ENCODE peak calls at places on chromosomes 13 and 19, in eight cellular contexts. A is HCT116, U is stomach, S is breast epithelium, R is spleen, L is upper lobe of left lung, V is endothelial cell of umbilical vein, K is suprapubic skin. P is an unnamed sample.

GRCh38 chr13:37418490-37418889 is 180.1 kb downstream of the POSTN start:
- DNase-seq in A (no peak), U (no peak), S (no peak), R (no peak), L (no peak), V (no peak), K (no peak), P (no peak)

GRCh38 chr13:59963827-59964226 is 199.9 kb downstream of the DIAPH3 start:
- DNase-seq in A (no peak), U (no peak), S (no peak), R (no peak), L (no peak), V (no peak), K (no peak), P (no peak)

GRCh38 chr19:43467730-43468129 is 2.3 kb upstream of the LYPD3 start:
- DNase-seq in A (no peak), U (no peak), S (no peak), R (no peak), L (no peak), V (peak; percentile 15), K (no peak), P (no peak)

GRCh38 chr13:94674609-94675348 is 37.6 kb downstream of the SOX21 start:
- DNase-seq in A (peak; percentile 54), U (peak; percentile 67), S (no peak), R (no peak), L (peak; percentile 40), V (peak; percentile 49), K (no peak), P (peak; percentile 46)

GRCh38 chr19:21202865-21203494 is 61.1 kb downstream of the ZNF431 start:
- DNase-seq in A (peak; percentile 32), U (no peak), S (no peak), R (no peak), L (peak; percentile 28), V (peak; percentile 15), K (no peak), P (no peak)

GRCh38 chr19:45705115-45705514 is 12.6 kb downstream of the QPCTL start:
- DNase-seq in A (no peak), U (no peak), S (no peak), R (no peak), L (no peak), V (no peak), K (no peak), P (no peak)

GRCh38 chr19:4376991-4377781 is 23.2 kb downstream of the SH3GL1 start:
- DNase-seq in A (no peak), U (peak; percentile 72), S (no peak), R (no peak), L (no peak), V (no peak), K (peak; percentile 70), P (no peak)

GRCh38 chr13:104837756-104838155 is 1697.7 kb downstream of the EFNB2 start:
- DNase-seq in A (no peak), U (no peak), S (no peak), R (no peak), L (no peak), V (no peak), K (no peak), P (no peak)

GRCh38 chr19:35666251-35666913 is at the start of gene UPK1A:
- DNase-seq in A (no peak), U (no peak), S (no peak), R (no peak), L (no peak), V (no peak), K (no peak), P (no peak)

GRCh38 chr13:81171065-81171647 is 830.2 kb upstream of the SPRY2 start:
- DNase-seq in A (peak; percentile 3), U (no peak), S (no peak), R (no peak), L (no peak), V (peak; percentile 32), K (no peak), P (no peak)

GRCh38 chr13:41763772-41764171 is 197.1 kb downstream of the VWA8 start:
- DNase-seq in A (no peak), U (no peak), S (no peak), R (no peak), L (no peak), V (no peak), K (no peak), P (no peak)

GRCh38 chr19:13401388-13401787 is 104.9 kb downstream of the CACNA1A start:
- DNase-seq in A (peak; percentile 48), U (no peak), S (no peak), R (no peak), L (no peak), V (peak; percentile 14), K (no peak), P (no peak)

GRCh38 chr19:50430888-50431342 is 1.8 kb upstream of the MYBPC2 start:
- DNase-seq in A (no peak), U (no peak), S (no peak), R (no peak), L (no peak), V (no peak), K (no peak), P (no peak)

GRCh38 chr19:41626877-41627276 is at the start of gene CEACAM4:
- DNase-seq in A (no peak), U (peak; percentile 40), S (no peak), R (peak; percentile 91), L (peak; percentile 79), V (no peak), K (no peak), P (no peak)

GRCh38 chr13:32650705-32651311 is 64.6 kb downstream of the PDS5B start:
- DNase-seq in A (peak; percentile 43), U (peak; percentile 59), S (no peak), R (no peak), L (peak; percentile 59), V (peak; percentile 77), K (no peak), P (peak; percentile 58)

GRCh38 chr13:77040835-77041234 is 13.9 kb upstream of the FBXL3 start:
- DNase-seq in A (no peak), U (no peak), S (no peak), R (no peak), L (no peak), V (no peak), K (no peak), P (no peak)

GRCh38 chr13:30409911-30410704 is 12.2 kb upstream of the UBE2L5 start:
- DNase-seq in A (no peak), U (no peak), S (no peak), R (no peak), L (no peak), V (no peak), K (no peak), P (no peak)

GRCh38 chr19:29819986-29820385 is 8.2 kb downstream of the CCNE1 start:
- DNase-seq in A (no peak), U (no peak), S (no peak), R (peak; percentile 56), L (no peak), V (no peak), K (no peak), P (no peak)

GRCh38 chr13:94546071-94546839 is 49.7 kb downstream of the TGDS start:
- DNase-seq in A (no peak), U (no peak), S (no peak), R (no peak), L (no peak), V (no peak), K (no peak), P (no peak)

GRCh38 chr19:16737909-16738308 is 18.3 kb downstream of the NWD1 start:
- DNase-seq in A (no peak), U (no peak), S (no peak), R (no peak), L (no peak), V (no peak), K (no peak), P (no peak)

GRCh38 chr19:39469036-39469435 is 11.6 kb upstream of the TIMM50 start:
- DNase-seq in A (no peak), U (no peak), S (no peak), R (no peak), L (no peak), V (no peak), K (no peak), P (no peak)
- TF ChIP-seq POLR2AphosphoS5 in A (no peak), U (no peak), S (no peak), R (peak; percentile 45), L (no peak), V (no peak), K (no peak), P (no peak)

GRCh38 chr19:53068834-53069233 is 24.3 kb downstream of the ERVV-2 start:
- DNase-seq in A (no peak), U (no peak), S (no peak), R (no peak), L (no peak), V (no peak), K (no peak), P (no peak)

DNA sequence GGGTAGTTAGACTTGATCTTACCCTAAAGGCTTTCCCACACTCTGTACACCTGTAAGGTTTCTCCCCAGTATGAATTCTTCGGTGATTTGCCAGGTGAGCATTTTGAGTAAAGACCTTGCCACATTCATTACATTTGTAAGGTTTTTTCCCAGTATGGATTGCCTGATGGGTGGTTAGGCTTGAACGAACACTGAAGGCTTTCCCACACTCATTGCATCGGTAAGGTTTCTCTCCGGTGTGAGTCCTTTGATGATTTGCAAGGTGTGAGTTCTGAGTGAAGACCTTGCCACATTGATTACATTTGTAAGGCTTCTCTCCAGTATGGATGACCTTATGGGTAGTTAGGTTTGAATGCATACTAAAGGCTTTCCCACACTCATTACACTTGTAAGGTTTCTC is 23.7 kb downstream of the ERVV-2 start:
- DNase-seq in A (no peak), U (no peak), S (no peak), R (no peak), L (no peak), V (no peak), K (no peak), P (no peak)
- H3K9me3 ChIP-seq in A (peaks cover 29% of the 10 kb centered on the region), U (peaks cover 100% of the 10 kb centered on the region), S (peaks cover 95% of the 10 kb centered on the region), R (peaks cover 100% of the 10 kb centered on the region), L (peaks cover 59% of the 10 kb centered on the region), V (peaks cover 22% of the 10 kb centered on the region), K (peaks cover 67% of the 10 kb centered on the region), P (peaks cover 75% of the 10 kb centered on the region)

GRCh38 chr19:1182068-1182467 is 8.0 kb upstream of the SBNO2 start:
- DNase-seq in A (no peak), U (no peak), S (no peak), R (no peak), L (no peak), V (no peak), K (no peak), P (no peak)

GRCh38 chr19:1189419-1189818 is 15.4 kb upstream of the SBNO2 start:
- DNase-seq in A (peak; percentile 75), U (no peak), S (no peak), R (no peak), L (peak; percentile 77), V (no peak), K (no peak), P (no peak)

GRCh38 chr19:1181606-1182005 is 7.5 kb upstream of the SBNO2 start:
- DNase-seq in A (no peak), U (peak; percentile 86), S (peak; percentile 88), R (no peak), L (peak; percentile 93), V (no peak), K (peak; percentile 68), P (peak; percentile 68)

GRCh38 chr19:1182727-1183126 is 8.7 kb upstream of the SBNO2 start:
- DNase-seq in A (no peak), U (no peak), S (no peak), R (no peak), L (no peak), V (no peak), K (no peak), P (no peak)

GRCh38 chr19:1183543-1184172 is 9.6 kb upstream of the SBNO2 start:
- DNase-seq in A (peak; percentile 73), U (peak; percentile 76), S (peak; percentile 87), R (peak; percentile 64), L (peak; percentile 87), V (peak; percentile 48), K (no peak), P (peak; percentile 62)
- TF ChIP-seq POLR2A in A (no peak), U (no peak), S (no peak), R (no peak), L (no peak), V (no peak), K (no peak), P (no peak)

GRCh38 chr19:8444677-8445487 is at the start of gene HNRNPM:
- DNase-seq in A (peak; percentile 88), U (peak; percentile 100), S (peak; percentile 100), R (peak; percentile 100), L (peak; percentile 100), V (peak; percentile 99), K (peak; percentile 100), P (peak; percentile 100)
- TF ChIP-seq POLR2AphosphoS5 in A (peak; percentile 91), U (peak; percentile 95), S (peak; percentile 92), R (peak; percentile 98), L (peak; percentile 95), V (peak; percentile 80), K (peak; percentile 84), P (peak; percentile 97)

P was measured in transverse colon.